ENCODE peak calls at places on chromosomes 7 and 10, in four cellular contexts. X is stomach, E is transverse colon, S is suprapubic skin. C is an unnamed sample.

GRCh38 chr10:114356786-114357588 is 47.3 kb downstream of the AFAP1L2 start:
- DNase-seq in S (no peak), E (no peak), X (no peak), C (no peak)

GRCh38 chr10:117074621-117075020 is 63.4 kb downstream of the VAX1 start:
- DNase-seq in X (no peak), E (peak; percentile 31), S (no peak), C (no peak)

GRCh38 chr10:128675405-128675804 is 549.2 kb upstream of the MKI67 start:
- DNase-seq in S (no peak), X (no peak), E (no peak), C (no peak)

GRCh38 chr10:132631348-132631735 is 93.8 kb downstream of the INPP5A start:
- DNase-seq in X (peak; percentile 78), E (peak; percentile 45), S (peak; percentile 83), C (peak; percentile 96)

GRCh38 chr10:31213959-31214358 is 105.1 kb upstream of the ZEB1 start:
- DNase-seq in X (no peak), E (no peak), S (no peak), C (no peak)

GRCh38 chr7:93442478-93443224 is 131.9 kb downstream of the CALCR start:
- DNase-seq in X (peak; percentile 34), E (peak; percentile 13), S (no peak), C (no peak)

GRCh38 chr10:72229261-72230251 is 13.5 kb upstream of the ASCC1 start:
- DNase-seq in X (no peak), E (no peak), S (no peak), C (peak; percentile 74)

GRCh38 chr10:50972591-50972990 is 87.2 kb upstream of the A1CF start:
- DNase-seq in E (peak; percentile 65), S (no peak), X (peak; percentile 30), C (no peak)

GRCh38 chr10:7667262-7668141 is 736 bp upstream of the ITIH5 start:
- DNase-seq in X (no peak), E (no peak), S (no peak), C (peak; percentile 75)

GRCh38 chr10:28157379-28157778 is 145.5 kb downstream of the MPP7 start:
- DNase-seq in X (no peak), S (no peak), E (no peak), C (no peak)

GRCh38 chr7:76430836-76431235 is 6.1 kb downstream of the ZP3 start:
- DNase-seq in X (no peak), E (no peak), S (peak; percentile 53), C (no peak)

GRCh38 chr7:109259151-109259550 is 689.5 kb downstream of the DNAJB9 start:
- DNase-seq in S (no peak), X (no peak), E (no peak), C (no peak)

GRCh38 chr10:12400266-12400931 is 51.1 kb downstream of the CAMK1D start:
- DNase-seq in E (no peak), S (peak; percentile 31), X (no peak), C (no peak)

GRCh38 chr10:36531621-36532020 is 593.8 kb upstream of the ANKRD30A start:
- DNase-seq in S (no peak), X (no peak), E (no peak), C (no peak)

GRCh38 chr10:103648231-103648950 is 154.9 kb downstream of the NEURL1 start:
- DNase-seq in E (no peak), X (no peak), S (no peak), C (no peak)

GRCh38 chr7:107744345-107744750 is 406 bp downstream of the CBLL1 start:
- DNase-seq in S (no peak), E (no peak), X (no peak), C (no peak)

GRCh38 chr10:116756277-116756676 is 13.9 kb upstream of the HSPA12A start:
- DNase-seq in X (no peak), S (peak; percentile 68), E (peak; percentile 38), C (peak; percentile 78)

DNA sequence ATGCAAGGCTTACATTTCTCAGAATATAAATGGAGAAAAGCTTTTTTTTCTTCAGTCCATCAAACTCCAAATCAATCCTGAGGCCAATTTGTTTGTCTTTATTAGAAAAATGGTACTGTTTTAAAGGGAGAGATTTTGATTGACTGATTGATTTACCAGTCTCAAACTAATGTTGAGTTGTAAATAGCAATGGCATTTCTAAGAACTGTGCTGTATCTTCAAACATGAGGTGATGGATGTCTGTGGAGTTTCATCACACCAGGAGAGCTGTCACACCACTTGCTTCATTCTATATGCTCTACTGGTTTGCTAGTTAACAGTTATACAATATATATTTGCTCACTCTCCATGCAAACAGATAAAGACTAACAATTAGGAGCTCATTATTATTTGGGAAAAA is 39.0 kb upstream of the LRRTM3 start:
- DNase-seq in E (no peak), S (no peak), X (no peak), C (no peak)
- TF ChIP-seq EP300 in E (no peak), S (no peak), X (no peak), C (no peak)

GRCh38 chr7:19448091-19448490 is 260.7 kb downstream of the POLR1F start:
- DNase-seq in S (no peak), X (no peak), E (no peak), C (no peak)

GRCh38 chr7:19442016-19442785 is 266.6 kb downstream of the POLR1F start:
- DNase-seq in S (no peak), X (no peak), E (no peak), C (no peak)
- TF ChIP-seq CTCF in S (no peak), X (no peak), E (no peak), C (no peak)

GRCh38 chr7:157378390-157378789 is 41.6 kb downstream of the DNAJB6 start:
- DNase-seq in X (peak; percentile 11), S (no peak), E (no peak), C (no peak)

GRCh38 chr7:157380416-157380815 is 43.6 kb downstream of the DNAJB6 start:
- DNase-seq in E (no peak), S (no peak), X (peak; percentile 20), C (no peak)

GRCh38 chr7:157379493-157379892 is 42.7 kb downstream of the DNAJB6 start:
- DNase-seq in E (no peak), S (no peak), X (peak; percentile 16), C (no peak)

GRCh38 chr7:157375410-157375809 is 38.6 kb downstream of the DNAJB6 start:
- DNase-seq in E (no peak), X (peak; percentile 11), S (no peak), C (no peak)

DNA sequence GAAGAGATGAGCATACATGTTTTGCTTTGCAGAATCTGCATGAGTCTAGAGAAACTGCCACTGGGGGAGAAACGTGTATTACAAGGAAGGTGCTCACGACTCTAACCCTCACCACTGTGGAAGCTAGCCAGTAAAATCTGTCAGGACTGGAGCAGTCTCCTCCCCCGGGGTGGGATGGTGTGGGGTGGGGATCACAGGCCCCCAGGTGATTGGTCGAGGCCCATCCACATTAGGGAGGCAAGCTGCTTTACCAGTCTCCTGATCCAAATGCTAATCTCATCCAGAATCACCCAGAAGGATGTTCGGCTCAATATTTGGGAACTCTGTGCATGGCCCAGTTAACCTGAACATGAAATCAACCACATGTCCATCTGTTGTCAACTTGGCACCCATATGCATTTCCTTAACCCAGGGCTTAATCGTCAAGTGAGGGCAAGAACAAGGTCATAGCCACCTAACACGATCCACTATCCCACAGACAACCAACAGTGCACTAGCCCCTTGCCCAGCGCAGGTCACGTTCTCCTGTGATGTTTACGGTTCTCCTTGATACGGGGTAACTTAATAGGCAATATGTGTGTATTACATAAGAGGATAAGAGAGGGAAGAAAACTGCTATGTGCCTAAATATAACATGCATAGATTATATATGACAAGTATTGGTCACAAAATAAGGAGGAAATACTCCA is 40.8 kb downstream of the DNAJB6 start:
- DNase-seq in S (no peak), E (no peak), X (no peak), C (no peak)
- TF ChIP-seq POLR2AphosphoS5 in S (no peak), E (no peak), X (no peak), C (no peak)

GRCh38 chr7:149334219-149334618 is 72.2 kb downstream of the ZNF783 start:
- DNase-seq in X (no peak), S (no peak), E (no peak), C (no peak)

GRCh38 chr7:149329265-149329664 is 67.3 kb downstream of the ZNF783 start:
- DNase-seq in E (no peak), S (no peak), X (no peak), C (no peak)

GRCh38 chr7:149333321-149333717 is 71.3 kb downstream of the ZNF783 start:
- DNase-seq in X (no peak), S (no peak), E (no peak), C (no peak)

GRCh38 chr7:149329787-149330334 is 67.9 kb downstream of the ZNF783 start:
- DNase-seq in E (no peak), X (no peak), S (no peak), C (no peak)

DNA sequence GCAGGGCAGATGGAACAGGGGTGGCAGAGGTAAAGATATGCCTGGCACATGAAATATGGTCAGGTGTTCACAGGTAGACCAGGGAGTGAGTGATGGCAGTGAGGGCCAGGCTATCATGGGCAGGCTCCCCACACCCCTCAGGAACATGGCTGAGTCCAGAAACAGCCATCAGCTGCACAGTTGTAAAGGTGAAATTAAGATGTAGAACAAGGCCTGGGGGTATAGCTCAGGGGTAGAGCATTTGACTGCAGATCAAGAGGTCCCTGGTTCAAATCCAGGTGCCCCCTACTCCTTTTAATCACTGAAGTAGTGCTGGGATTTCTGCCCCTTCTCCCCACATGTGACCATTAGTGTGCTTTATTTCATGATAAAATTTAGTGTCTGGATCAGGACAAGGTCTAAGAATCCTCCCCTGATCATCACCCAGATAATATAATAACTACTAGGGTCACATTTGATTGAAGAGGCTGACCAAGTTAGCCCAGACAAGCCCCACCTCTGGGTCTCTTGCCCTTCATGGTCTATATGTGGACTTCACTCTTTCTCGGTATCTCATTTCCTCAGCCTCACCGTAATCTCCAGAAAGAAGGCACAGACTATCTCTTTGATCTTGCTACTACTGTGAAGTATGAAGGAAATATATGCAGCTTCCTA is 69.0 kb downstream of the ZNF783 start:
- DNase-seq in E (no peak), S (no peak), X (no peak), C (no peak)
- TF ChIP-seq EP300 in E (no peak), S (no peak), X (no peak), C (no peak)

GRCh38 chr7:54292171-54292925 is 249.8 kb upstream of the VSTM2A start:
- DNase-seq in X (no peak), S (no peak), E (no peak), C (no peak)
- TF ChIP-seq CTCF in X (no peak), S (no peak), E (no peak), C (no peak)

DNA sequence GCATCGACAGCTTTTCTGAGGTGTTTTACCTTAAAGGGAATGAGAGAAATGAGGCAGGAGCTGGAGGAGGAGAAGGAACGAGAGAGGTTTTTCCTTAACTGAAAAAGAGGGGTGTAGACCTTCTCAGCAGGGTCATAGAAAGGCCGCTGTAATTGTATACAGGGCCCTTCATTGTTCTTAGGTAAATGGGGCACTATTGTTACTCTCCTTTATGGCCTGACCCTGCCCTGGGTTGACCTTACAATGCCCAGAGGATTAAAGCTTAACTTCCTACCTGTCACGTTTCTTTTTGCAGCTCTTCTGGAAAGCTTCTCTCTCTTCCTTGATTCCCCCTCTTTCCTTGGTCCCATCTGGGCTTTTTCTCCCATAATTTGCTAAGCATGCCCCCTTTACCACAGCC is 13.7 kb upstream of the PDLIM1 start:
- DNase-seq in S (no peak), X (no peak), E (no peak), C (no peak)
- TF ChIP-seq POLR2AphosphoS5 in S (no peak), X (no peak), E (no peak), C (no peak)

C was measured in sigmoid colon.